ENCODE peak calls at places on chromosomes 16 and 17, in seven cellular contexts. D is IMR-90, A is H54, W is K562, S is thyroid gland, U is stomach, F is Peyer's patch. M is an unnamed sample.

GRCh38 chr16:85234310-85235235 is 122.3 kb upstream of the CIBAR2 start:
- DNase-seq in U (peak), W (peak), F (peak), A (peak), D (peak), S (peak), M (no peak)

GRCh38 chr17:40558651-40559015 is 6.6 kb downstream of the CCR7 start:
- DNase-seq in D (no peak), U (no peak), S (no peak), W (no peak), A (no peak), F (peak), M (no peak)

GRCh38 chr16:75225092-75225491 is 6.3 kb downstream of the CTRB1 start:
- DNase-seq in D (peak), A (no peak), S (no peak), W (no peak), F (no peak), U (no peak), M (no peak)

GRCh38 chr17:81741049-81741593 is 29.0 kb downstream of the SLC25A10 start:
- DNase-seq in W (no peak), A (no peak), U (no peak), D (no peak), F (no peak), S (no peak), M (no peak)

GRCh38 chr17:1649844-1650409 is at the start of gene RILP:
- DNase-seq in D (no peak), S (peak), W (peak), A (peak), F (peak), U (peak), M (peak)

GRCh38 chr16:85908444-85908843 is 9.5 kb downstream of the IRF8 start:
- DNase-seq in S (no peak), U (no peak), W (no peak), F (no peak), A (no peak), D (no peak), M (no peak)

GRCh38 chr16:57029161-57030160 is 40.1 kb downstream of the NLRC5 start:
- DNase-seq in S (no peak), A (peak), D (peak), U (no peak), F (no peak), W (no peak), M (no peak)

GRCh38 chr17:68903294-68903693 is 51.9 kb downstream of the ABCA8 start:
- DNase-seq in A (no peak), W (no peak), S (no peak), D (no peak), U (no peak), F (no peak), M (no peak)

GRCh38 chr17:61536417-61536955 is 54.5 kb downstream of the NACA2 start:
- DNase-seq in U (no peak), F (no peak), D (peak), S (no peak), W (no peak), A (no peak), M (no peak)

GRCh38 chr16:1561836-1562235 is 28.4 kb downstream of the TMEM204 start:
- DNase-seq in A (no peak), D (no peak), S (no peak), W (no peak), F (no peak), U (no peak), M (no peak)

GRCh38 chr17:50432125-50432762 is 6.2 kb downstream of the ACSF2 start:
- DNase-seq in F (no peak), A (no peak), D (no peak), S (no peak), U (no peak), W (no peak), M (no peak)
- TF ChIP-seq POLR2A in F (no peak), A (no peak), D (no peak), S (no peak), U (no peak), W (no peak), M (no peak)

DNA sequence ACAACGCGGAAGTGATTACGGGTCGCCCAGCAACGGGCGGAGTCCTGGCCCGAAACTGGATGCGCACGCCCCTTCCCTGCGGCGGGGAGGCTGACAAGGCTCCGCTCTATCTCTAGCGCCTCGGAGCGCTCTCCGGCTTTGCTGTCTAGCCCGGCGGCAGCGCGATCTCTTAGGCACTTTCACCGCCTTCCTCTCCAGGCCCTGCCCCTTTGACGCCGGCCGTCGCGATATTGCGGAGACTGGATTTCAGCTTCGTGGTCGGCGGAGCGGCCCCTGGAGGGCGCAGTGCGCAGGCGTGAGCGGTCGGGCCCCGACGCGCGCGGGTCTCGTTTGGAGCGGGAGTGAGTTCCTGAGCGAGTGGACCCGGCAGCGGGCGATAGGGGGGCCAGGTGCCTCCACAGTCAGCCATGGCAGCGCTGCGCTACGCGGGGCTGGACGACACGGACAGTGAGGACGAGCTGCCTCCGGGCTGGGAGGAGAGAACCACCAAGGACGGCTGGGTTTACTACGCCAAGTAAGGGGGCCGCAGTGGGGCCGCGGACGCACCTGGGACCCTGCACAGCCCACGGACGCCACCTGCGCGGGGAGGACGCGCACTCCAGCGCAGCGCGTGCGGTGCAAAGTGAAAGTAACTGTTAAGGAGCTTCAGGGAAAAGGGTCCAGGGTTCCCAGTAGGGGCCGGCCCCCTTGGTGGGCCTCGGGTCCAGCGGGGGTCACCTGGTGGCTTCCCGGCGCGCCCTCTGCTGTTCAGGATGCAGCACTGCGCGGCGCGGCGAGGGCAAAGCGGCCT is at the start of gene WWOX:
- DNase-seq in S (peak), U (peak), F (peak), D (peak), W (peak), A (peak), M (peak)
- TF ChIP-seq POLR2A in S (no peak), U (no peak), F (peak), D (no peak), W (peak), A (peak), M (peak)

GRCh38 chr17:28371245-28372202 is at the start of gene SARM1:
- DNase-seq in U (peak), F (peak), W (peak), D (peak), A (peak), S (peak), M (peak)
- TF ChIP-seq POLR2A in U (no peak), F (no peak), W (no peak), D (no peak), A (peak), S (no peak), M (no peak)

GRCh38 chr17:42873321-42873720 is 22.3 kb downstream of the AOC3 start:
- DNase-seq in S (peak), W (no peak), A (no peak), U (no peak), F (no peak), D (no peak), M (no peak)
- TF ChIP-seq POLR2A in S (no peak), W (no peak), A (no peak), U (no peak), F (no peak), D (no peak), M (no peak)

GRCh38 chr17:9821921-9822320 is at the start of gene GSG1L2:
- DNase-seq in A (no peak), F (no peak), D (no peak), S (no peak), U (no peak), W (no peak), M (no peak)

GRCh38 chr17:9828296-9829059 is 2.8 kb downstream of the GLP2R start:
- DNase-seq in A (no peak), U (no peak), S (no peak), F (no peak), D (peak), W (no peak), M (no peak)

GRCh38 chr17:9824094-9824493 is 1.6 kb upstream of the GLP2R start:
- DNase-seq in A (no peak), S (no peak), W (no peak), U (no peak), F (no peak), D (no peak), M (no peak)

GRCh38 chr17:9825751-9826150 is at the start of gene GLP2R:
- DNase-seq in A (no peak), S (no peak), D (no peak), F (no peak), W (no peak), U (no peak), M (no peak)

DNA sequence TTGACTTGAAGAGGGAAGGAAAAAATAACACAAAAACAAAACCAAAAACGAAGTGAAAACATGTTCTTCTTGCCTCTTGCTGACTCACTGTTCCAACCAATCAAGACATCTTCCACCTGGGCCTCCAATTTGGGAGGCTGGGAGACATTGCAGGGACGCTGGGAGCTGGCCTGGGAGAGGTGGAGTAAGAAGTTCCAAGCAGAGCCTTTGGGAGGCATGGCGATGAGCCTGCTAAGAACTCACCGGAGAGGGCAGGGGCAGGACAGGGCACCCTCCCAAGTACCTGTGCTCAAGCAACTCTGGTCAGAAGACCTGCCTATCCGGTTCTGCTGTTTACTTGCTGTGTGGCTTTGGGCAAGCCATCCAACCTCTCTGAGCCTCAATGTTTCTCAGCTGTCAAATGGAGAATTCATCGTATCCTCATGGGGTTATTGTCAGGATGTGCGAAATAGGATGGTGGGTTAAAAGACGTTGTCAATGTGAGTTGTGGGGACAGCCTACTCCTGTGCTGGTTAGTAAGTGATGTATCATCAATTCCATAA is 856 bp upstream of the GLP2R start:
- DNase-seq in F (no peak), A (no peak), D (no peak), U (no peak), S (no peak), W (no peak), M (no peak)
- TF ChIP-seq POLR2A in F (no peak), A (no peak), D (no peak), U (no peak), S (no peak), W (no peak), M (no peak)

GRCh38 chr17:21043296-21044232 is 753 bp upstream of the USP22 start:
- DNase-seq in W (peak), F (no peak), A (peak), D (peak), U (peak), S (peak), M (peak)
- TF ChIP-seq POLR2A in W (peak), F (no peak), A (peak), D (no peak), U (no peak), S (no peak), M (no peak)

GRCh38 chr17:4789951-4790704 is 1.4 kb downstream of the GLTPD2 start:
- DNase-seq in D (peak), U (peak), W (peak), A (peak), F (peak), S (peak), M (peak)
- TF ChIP-seq POLR2A in D (peak), U (peak), W (peak), A (peak), F (peak), S (no peak), M (peak)

GRCh38 chr17:43410557-43411368 is 12.0 kb downstream of the ARL4D start:
- DNase-seq in F (peak), D (no peak), A (no peak), W (no peak), U (no peak), S (peak), M (no peak)

GRCh38 chr17:43406676-43407645 is 8.2 kb downstream of the ARL4D start:
- DNase-seq in A (no peak), D (peak), S (peak), W (no peak), F (peak), U (no peak), M (no peak)

GRCh38 chr17:43411820-43412529 is 13.2 kb downstream of the ARL4D start:
- DNase-seq in W (no peak), U (no peak), S (peak), D (no peak), A (no peak), F (peak), M (no peak)

GRCh38 chr17:43411369-43411677 is 12.5 kb downstream of the ARL4D start:
- DNase-seq in U (no peak), S (no peak), F (no peak), W (no peak), A (no peak), D (no peak), M (no peak)

GRCh38 chr17:43409131-43409530 is 10.3 kb downstream of the ARL4D start:
- DNase-seq in D (no peak), S (no peak), A (no peak), U (no peak), W (no peak), F (peak), M (no peak)
- TF ChIP-seq POLR2A in D (no peak), S (no peak), A (no peak), U (no peak), W (no peak), F (no peak), M (no peak)

GRCh38 chr17:57890857-57891232 is 41.0 kb upstream of the MRPS23 start:
- DNase-seq in A (no peak), W (no peak), D (no peak), F (no peak), S (no peak), U (no peak), M (no peak)
- TF ChIP-seq POLR2A in A (no peak), W (no peak), D (no peak), F (no peak), S (no peak), U (no peak), M (no peak)